ENCODE peak calls at places on chromosomes 13 and 19, in six cellular contexts. R, J, X, D, Q and B are unnamed samples.

GRCh38 chr13:40452741-40453665 is 213.4 kb downstream of the FOXO1 start:
- DNase-seq in J (no peak), Q (no peak), R (peak; percentile 33), X (peak; percentile 63), D (no peak), B (no peak)

GRCh38 chr13:99800951-99801350 is 170.6 kb downstream of the ZIC5 start:
- DNase-seq in X (no peak), Q (no peak), R (no peak), J (no peak), D (no peak), B (no peak)

GRCh38 chr19:628168-628567 is 5.2 kb downstream of the POLRMT start:
- DNase-seq in D (peak; percentile 84), Q (no peak), J (no peak), X (no peak), R (no peak), B (peak; percentile 76)

GRCh38 chr19:7705387-7706187 is 3.7 kb upstream of the FCER2 start:
- DNase-seq in R (no peak), X (no peak), J (peak; percentile 91), D (no peak), Q (no peak), B (no peak)

GRCh38 chr13:112066624-112067004 is 335 bp upstream of the SOX1 start:
- DNase-seq in R (no peak), X (no peak), J (no peak), Q (no peak), D (peak; percentile 82), B (peak; percentile 49)

GRCh38 chr19:29495971-29496441 is 29.8 kb upstream of the VSTM2B start:
- DNase-seq in X (no peak), J (no peak), R (no peak), Q (no peak), D (no peak), B (no peak)

GRCh38 chr13:48156466-48156865 is 61.6 kb upstream of the MED4 start:
- DNase-seq in R (no peak), X (no peak), Q (peak; percentile 37), J (no peak), D (peak; percentile 58), B (no peak)

GRCh38 chr13:75255159-75255558 is 226.8 kb downstream of the TBC1D4 start:
- DNase-seq in J (no peak), D (no peak), Q (no peak), R (no peak), X (no peak), B (no peak)

GRCh38 chr13:66506979-66507378 is 723.2 kb downstream of the PCDH9 start:
- DNase-seq in R (no peak), J (no peak), D (no peak), Q (no peak), X (no peak), B (no peak)

GRCh38 chr13:111491659-111492058 is 171.2 kb downstream of the TEX29 start:
- DNase-seq in X (no peak), R (no peak), J (no peak), D (no peak), Q (no peak), B (no peak)

GRCh38 chr19:41861098-41861768 is 1.2 kb downstream of the RPS19 start:
- DNase-seq in Q (peak; percentile 35), D (no peak), J (no peak), R (no peak), X (no peak), B (no peak)

GRCh38 chr19:34306213-34306661 is 51.9 kb downstream of the GARRE1 start:
- DNase-seq in Q (no peak), J (no peak), R (no peak), D (no peak), X (peak; percentile 88), B (no peak)

GRCh38 chr13:40599722-40600121 is 66.7 kb downstream of the FOXO1 start:
- DNase-seq in J (no peak), X (no peak), D (no peak), Q (no peak), R (no peak), B (no peak)

GRCh38 chr13:22047082-22047784 is 376.4 kb downstream of the FGF9 start:
- DNase-seq in X (peak; percentile 30), Q (no peak), R (no peak), J (no peak), D (no peak), B (no peak)

GRCh38 chr19:35671818-35672217 is 5.5 kb downstream of the UPK1A start:
- DNase-seq in Q (peak; percentile 78), J (no peak), X (peak; percentile 54), D (no peak), R (no peak), B (no peak)

GRCh38 chr13:105497597-105497996 is 1037.9 kb downstream of the EFNB2 start:
- DNase-seq in X (no peak), Q (no peak), J (no peak), R (no peak), D (no peak), B (no peak)

GRCh38 chr19:39951686-39952085 is 17.3 kb upstream of the FCGBP start:
- DNase-seq in X (no peak), J (no peak), R (peak; percentile 70), Q (no peak), D (no peak), B (no peak)

GRCh38 chr19:39951065-39951650 is 16.7 kb upstream of the FCGBP start:
- DNase-seq in X (no peak), D (no peak), Q (no peak), R (no peak), J (no peak), B (no peak)

GRCh38 chr19:39953915-39954314 is 17.1 kb upstream of the PSMC4 start:
- DNase-seq in Q (no peak), R (no peak), J (no peak), D (no peak), X (no peak), B (no peak)

GRCh38 chr19:39946532-39946931 is 12.1 kb upstream of the FCGBP start:
- DNase-seq in J (no peak), R (no peak), D (no peak), Q (no peak), X (no peak), B (no peak)

GRCh38 chr19:39949026-39949747 is 14.8 kb upstream of the FCGBP start:
- DNase-seq in R (no peak), X (no peak), J (no peak), Q (no peak), D (no peak), B (no peak)
- TF ChIP-seq CHD2 in R (no peak), X (no peak), J (no peak), Q (no peak), D (no peak), B (no peak)

GRCh38 chr13:102443234-102443633 is 41.4 kb upstream of the FGF14 start:
- DNase-seq in X (no peak), J (no peak), Q (no peak), D (no peak), R (no peak), B (no peak)

GRCh38 chr13:102441085-102441484 is 39.2 kb upstream of the FGF14 start:
- DNase-seq in Q (no peak), J (no peak), X (no peak), D (no peak), R (no peak), B (no peak)

DNA sequence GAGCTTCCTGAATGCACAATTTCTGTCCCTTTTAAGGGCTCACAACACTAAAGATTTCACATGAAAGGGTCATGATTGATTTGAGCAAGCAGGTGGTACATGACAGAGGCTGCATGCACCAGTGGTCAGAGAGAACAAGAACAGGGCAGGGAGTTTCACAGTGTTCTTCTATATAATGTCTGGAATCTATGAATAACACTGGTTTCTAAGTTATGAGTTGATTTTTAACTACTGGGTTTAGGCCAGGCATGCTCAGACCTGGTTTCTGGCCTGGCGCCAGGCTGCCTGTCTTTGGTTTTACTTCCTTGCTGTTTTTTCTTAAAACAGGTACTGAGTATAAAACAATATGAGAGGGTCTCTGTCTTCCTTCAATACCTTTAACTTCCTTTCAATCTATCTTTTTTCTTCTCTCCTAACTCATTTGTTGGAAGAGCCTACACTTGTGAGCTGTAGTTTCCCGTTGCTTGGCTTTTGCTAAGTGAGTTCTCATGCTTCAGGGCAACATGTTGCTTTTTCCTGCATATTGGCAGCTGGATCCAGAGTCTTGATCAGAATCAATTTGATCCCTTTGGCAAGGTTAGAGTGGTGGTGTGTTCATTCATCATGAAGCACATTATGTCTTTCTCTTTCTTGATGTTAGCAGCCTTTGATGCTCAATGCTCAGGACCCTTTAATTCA is 38.5 kb upstream of the FGF14 start:
- DNase-seq in J (peak; percentile 52), Q (no peak), R (no peak), D (no peak), X (no peak), B (no peak)
- TF ChIP-seq CHD2 in J (no peak), Q (no peak), R (no peak), D (no peak), X (no peak), B (no peak)

DNA sequence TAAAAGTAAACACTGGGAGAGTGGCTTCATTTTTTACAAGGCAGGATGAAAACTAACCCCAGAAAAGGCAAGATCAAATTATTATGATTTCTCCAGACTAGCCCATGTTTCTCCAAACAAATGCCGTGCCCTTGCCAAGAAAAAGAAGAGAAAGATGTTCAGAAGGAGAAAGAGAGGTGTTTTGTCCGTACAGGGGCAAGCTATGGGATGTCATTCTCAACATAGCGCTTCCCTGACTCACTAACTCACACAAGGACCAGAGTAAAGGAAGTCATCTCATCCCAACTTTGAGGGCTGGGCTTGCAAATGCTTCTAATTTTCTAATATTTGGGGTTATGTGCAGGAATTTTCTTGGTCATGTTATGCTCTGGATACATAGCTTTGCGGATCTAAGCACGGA is 224.2 kb upstream of the MAB21L1 start:
- DNase-seq in Q (no peak), R (no peak), X (no peak), D (no peak), J (no peak), B (no peak)
- TF ChIP-seq CHD2 in Q (no peak), R (no peak), X (no peak), D (no peak), J (no peak), B (no peak)

GRCh38 chr13:26899153-26899552 is 138.6 kb upstream of the GPR12 start:
- DNase-seq in J (no peak), Q (no peak), D (no peak), X (no peak), R (no peak), B (peak; percentile 60)

GRCh38 chr13:26896986-26897668 is 136.5 kb upstream of the GPR12 start:
- DNase-seq in X (no peak), R (no peak), Q (no peak), D (no peak), J (no peak), B (peak; percentile 41)

GRCh38 chr13:26897706-26898550 is 137.3 kb upstream of the GPR12 start:
- DNase-seq in D (no peak), R (no peak), Q (no peak), J (no peak), X (no peak), B (no peak)

GRCh38 chr13:26895808-26896466 is 135.4 kb upstream of the GPR12 start:
- DNase-seq in D (no peak), R (no peak), J (no peak), Q (no peak), X (no peak), B (no peak)

DNA sequence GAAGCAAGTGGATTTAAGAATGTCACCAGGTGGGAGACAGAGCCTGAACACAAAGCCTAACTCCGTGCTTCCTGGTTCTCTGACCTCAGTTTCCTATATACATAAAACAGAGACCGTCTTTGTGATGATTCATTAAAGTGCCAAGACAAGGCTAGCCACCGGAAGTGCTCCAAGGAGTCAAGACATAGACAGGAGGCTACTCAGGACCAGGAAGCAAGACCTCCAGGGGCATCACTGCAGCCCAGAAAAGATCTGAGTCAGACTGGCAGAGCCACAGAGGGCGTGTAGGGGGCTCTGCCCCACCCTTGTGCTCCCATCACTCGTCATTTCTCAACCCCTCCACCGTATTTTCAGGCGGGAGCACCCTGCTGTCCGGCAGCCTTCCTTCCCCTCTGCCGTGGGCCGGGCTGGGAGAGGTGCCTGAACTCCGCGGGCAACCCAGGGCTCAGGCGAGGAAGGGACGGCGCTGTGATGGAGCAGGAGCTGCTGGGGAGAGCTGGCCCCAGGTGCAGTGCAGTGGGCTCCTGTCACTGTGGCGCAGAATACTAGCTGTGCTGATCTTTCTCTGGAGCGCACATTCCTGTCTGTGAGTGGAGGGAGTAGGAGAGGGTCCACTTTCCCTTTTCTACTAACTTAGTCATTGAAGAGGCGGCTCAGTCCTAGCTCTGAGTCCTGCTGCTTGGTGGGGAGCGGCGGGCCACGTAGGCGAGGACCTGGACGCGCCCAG is 134.7 kb upstream of the GPR12 start:
- DNase-seq in Q (no peak), J (no peak), R (no peak), D (peak; percentile 57), X (no peak), B (no peak)
- TF ChIP-seq CHD2 in Q (no peak), J (no peak), R (no peak), D (no peak), X (no peak), B (no peak)